ENCODE peak calls at places on chromosomes 1 and 21, in seven cellular contexts. F is colonic mucosa, Y is heart left ventricle, E is upper lobe of right lung, A is GM06990, G is suprapubic skin, O is WERI-Rb-1. W is an unnamed sample.

GRCh38 chr1:30668026-30668425 is 55.4 kb downstream of the MATN1 start:
- DNase-seq in F (peak; percentile 80), Y (no peak), E (peak; percentile 18), A (no peak), G (no peak), O (no peak), W (peak; percentile 68)

GRCh38 chr1:119773711-119774241 is 5.1 kb upstream of the HMGCS2 start:
- DNase-seq in F (peak; percentile 41), Y (no peak), E (no peak), A (no peak), G (no peak), O (peak; percentile 77), W (no peak)

GRCh38 chr1:25120286-25120685 is 112.0 kb downstream of the SYF2 start:
- DNase-seq in F (no peak), Y (no peak), E (no peak), A (no peak), G (no peak), O (no peak), W (no peak)

GRCh38 chr21:38824124-38824822 is 18.5 kb downstream of the ETS2 start:
- DNase-seq in F (peak; percentile 78), Y (no peak), E (no peak), A (no peak), G (no peak), O (no peak), W (no peak)

GRCh38 chr1:5818755-5819154 is 173.5 kb downstream of the NPHP4 start:
- DNase-seq in F (no peak), Y (no peak), E (peak; percentile 19), A (no peak), G (no peak), O (no peak), W (no peak)

GRCh38 chr1:28078680-28079626 is 9.5 kb downstream of the EYA3 start:
- DNase-seq in F (no peak), Y (no peak), E (no peak), A (no peak), G (no peak), O (no peak), W (no peak)

GRCh38 chr1:101238041-101238515 is 1.3 kb downstream of the S1PR1 start:
- DNase-seq in F (no peak), Y (no peak), E (no peak), A (peak; percentile 75), G (no peak), O (no peak), W (no peak)

GRCh38 chr1:168799918-168800605 is 71.1 kb upstream of the DPT start:
- DNase-seq in F (no peak), Y (no peak), E (no peak), A (no peak), G (no peak), O (no peak), W (no peak)

GRCh38 chr21:45583831-45584509 is 41.7 kb upstream of the SLC19A1 start:
- DNase-seq in F (no peak), Y (no peak), E (peak; percentile 53), A (no peak), G (peak; percentile 57), O (peak; percentile 1), W (no peak)
- TF ChIP-seq CTCF in F (no peak), Y (no peak), E (no peak), A (no peak), G (no peak), O (no peak), W (no peak)

DNA sequence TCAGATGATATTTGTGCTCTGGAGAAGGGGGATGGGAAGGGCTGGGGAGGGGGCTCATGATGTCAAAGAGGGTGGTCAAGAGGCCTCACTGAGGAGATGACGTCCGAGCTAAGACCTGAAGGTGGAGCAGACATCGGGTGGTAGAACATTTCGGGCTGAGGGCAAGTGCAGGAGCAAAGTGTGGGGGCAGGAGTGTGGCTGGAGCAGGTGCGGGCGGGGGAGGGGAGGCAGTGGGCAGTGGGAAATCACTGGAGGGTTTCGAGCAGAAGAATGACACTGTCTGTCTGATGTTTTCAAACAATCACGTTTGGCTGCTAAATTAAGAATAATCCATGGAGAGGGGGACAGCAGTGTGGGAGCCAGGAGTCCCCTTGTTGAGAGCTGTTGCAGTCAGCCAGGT is 54.8 kb upstream of the ACTL8 start:
- DNase-seq in F (no peak), Y (no peak), E (no peak), A (no peak), G (no peak), O (no peak), W (no peak)
- H3K4me3 ChIP-seq in F (no peak overlapping the region), Y (no peak overlapping the region), E (no peak overlapping the region), A (no peak overlapping the region), G (no peak overlapping the region), O (no peak overlapping the region), W (no peak overlapping the region)

GRCh38 chr1:39687243-39687642 is 4.0 kb downstream of the HPCAL4 start:
- DNase-seq in F (no peak), Y (no peak), E (no peak), A (no peak), G (no peak), O (no peak), W (no peak)
- H3K27me3 ChIP-seq in F (peaks cover 7% of the 10 kb centered on the region), Y (peaks cover 70% of the 10 kb centered on the region), E (peaks cover 50% of the 10 kb centered on the region), A (no peaks in the 10 kb centered on the region), G (peaks cover 93% of the 10 kb centered on the region), O (peaks cover 14% of the 10 kb centered on the region), W (peaks cover 10% of the 10 kb centered on the region)

DNA sequence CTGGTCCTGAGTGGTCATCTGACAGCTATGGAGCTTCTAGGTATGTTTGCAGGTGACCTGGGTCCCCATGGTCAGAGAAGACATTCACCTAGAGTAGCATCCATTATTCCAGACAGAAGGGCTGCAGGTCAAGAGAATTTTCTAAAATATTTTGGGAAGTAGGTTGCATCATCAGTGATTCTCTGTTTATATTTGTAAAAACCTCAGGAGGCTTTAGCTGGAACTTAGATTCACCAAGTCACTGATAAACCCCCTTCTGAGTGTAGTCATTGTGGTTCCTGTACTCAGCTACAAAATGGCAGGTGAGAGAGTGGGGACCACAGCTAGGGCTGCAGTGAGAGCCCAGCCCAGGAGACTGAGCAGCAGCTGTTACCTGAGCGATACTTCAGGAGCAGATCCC is 78.6 kb downstream of the ABCA4 start:
- DNase-seq in F (no peak), Y (no peak), E (no peak), A (no peak), G (no peak), O (no peak), W (no peak)
- TF ChIP-seq CTCF in F (no peak), Y (no peak), E (no peak), A (no peak), G (no peak), O (no peak), W (no peak)

GRCh38 chr21:33734818-33735217 is 92.5 kb downstream of the ITSN1 start:
- DNase-seq in F (no peak), Y (no peak), E (no peak), A (no peak), G (no peak), O (no peak), W (no peak)

GRCh38 chr21:33739701-33740100 is 97.4 kb downstream of the ITSN1 start:
- DNase-seq in F (no peak), Y (no peak), E (no peak), A (no peak), G (no peak), O (no peak), W (no peak)

GRCh38 chr21:33734326-33734725 is 92.0 kb downstream of the ITSN1 start:
- DNase-seq in F (no peak), Y (no peak), E (no peak), A (no peak), G (no peak), O (no peak), W (no peak)

GRCh38 chr21:33732038-33732437 is 89.7 kb downstream of the ITSN1 start:
- DNase-seq in F (no peak), Y (no peak), E (no peak), A (no peak), G (no peak), O (no peak), W (no peak)

GRCh38 chr21:33736569-33736968 is 94.3 kb downstream of the ITSN1 start:
- DNase-seq in F (no peak), Y (no peak), E (no peak), A (no peak), G (no peak), O (no peak), W (no peak)
- H3K4me3 ChIP-seq in F (no peak overlapping the region), Y (no peak overlapping the region), E (no peak overlapping the region), A (no peak overlapping the region), G (no peak overlapping the region), O (no peak overlapping the region), W (no peak overlapping the region)

DNA sequence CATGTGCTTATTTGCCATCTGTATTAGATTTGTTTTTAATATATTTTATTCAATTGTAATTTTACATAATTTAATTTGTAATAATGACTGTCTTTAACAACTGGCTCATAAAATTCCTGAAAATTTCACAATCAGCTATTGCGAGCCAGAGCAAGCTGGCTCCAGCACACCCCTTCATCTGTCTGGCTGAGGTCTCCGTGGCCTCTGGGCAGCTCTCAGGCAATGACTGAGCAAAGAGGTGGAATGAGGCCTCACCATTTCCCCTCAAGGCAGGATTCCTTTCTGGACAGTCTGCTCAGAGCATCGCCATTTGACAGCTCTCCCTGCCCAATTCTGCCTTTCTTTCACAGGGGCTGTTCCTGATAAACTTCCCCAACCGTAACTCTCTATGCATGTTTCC is 5.8 kb upstream of the KANK4 start:
- DNase-seq in F (no peak), Y (no peak), E (no peak), A (no peak), G (no peak), O (no peak), W (peak; percentile 90)
- H3K27me3 ChIP-seq in F (no peaks in the 10 kb centered on the region), Y (peaks cover 10% of the 10 kb centered on the region), E (no peaks in the 10 kb centered on the region), A (no peaks in the 10 kb centered on the region), G (peaks cover 10% of the 10 kb centered on the region), O (no peaks in the 10 kb centered on the region), W (no peaks in the 10 kb centered on the region)

DNA sequence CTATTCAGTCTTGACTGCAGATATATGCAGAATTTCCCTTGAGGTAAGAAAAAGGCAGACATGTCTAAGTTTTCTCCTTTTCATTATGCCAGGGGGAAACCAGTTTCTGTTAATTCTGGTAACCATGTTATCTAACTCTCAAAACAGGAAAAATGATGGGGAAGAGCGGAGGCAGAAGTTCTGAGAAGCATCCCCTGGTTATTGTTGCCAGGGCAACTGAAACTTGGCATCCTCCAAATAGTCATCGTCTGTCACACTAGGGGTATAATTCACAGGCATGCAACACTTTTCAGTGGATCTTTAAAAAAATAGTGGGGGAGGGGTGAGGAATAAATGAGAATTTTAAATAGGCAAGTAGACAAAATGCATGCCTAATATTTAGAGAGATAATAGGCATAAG is 715.3 kb upstream of the CXADR start:
- DNase-seq in F (no peak), Y (no peak), E (no peak), A (no peak), G (no peak), O (no peak), W (no peak)
- TF ChIP-seq CTCF in F (no peak), Y (no peak), E (no peak), A (no peak), G (no peak), O (no peak), W (no peak)

DNA sequence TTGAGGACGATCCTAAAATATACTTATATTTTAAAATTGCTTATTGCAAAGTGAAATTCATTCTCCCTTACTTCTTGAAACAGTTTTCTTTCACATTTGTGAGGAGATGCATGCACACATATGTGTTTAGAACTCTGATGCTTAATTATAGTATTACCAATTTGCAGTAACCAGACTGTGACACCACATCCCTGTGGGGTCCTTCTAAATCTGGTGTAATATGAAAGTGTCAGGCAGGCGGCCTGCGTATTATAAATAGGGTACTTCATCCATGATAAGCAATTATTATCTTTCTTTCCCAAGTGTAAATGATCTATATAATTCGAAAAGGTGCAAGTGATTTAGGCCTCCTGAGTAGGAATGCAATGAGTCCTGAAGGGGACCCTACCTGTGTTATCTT is 841 bp downstream of the EFCAB7 start:
- DNase-seq in F (no peak), Y (no peak), E (no peak), A (no peak), G (no peak), O (no peak), W (no peak)
- H3K4me3 ChIP-seq in F (peak overlapping the region; percentile 48), Y (peak overlapping the region; percentile 76), E (peak overlapping the region; percentile 63), A (peak overlapping the region; percentile 76), G (peak overlapping the region; percentile 59), O (peak overlapping the region; percentile 97), W (peak overlapping the region; percentile 78)